ENCODE peak calls at places on chromosome 7, in ten cellular contexts. D is psoas muscle; Y is mammary epithelial cell; G is CD4-positive, alpha-beta T cell; B is epithelial cell of proximal tubule; Q is cardiac muscle cell; O is lower leg skin; X is osteocyte; I is CD8-positive, alpha-beta T cell; V is GM12865. N is an unnamed sample.

GRCh38 chr7:74655785-74656420 is 1.6 kb upstream of the GTF2I start:
- DNase-seq in D (no peak), Y (no peak), G (no peak), B (no peak), Q (no peak), O (no peak), X (no peak), I (no peak), V (no peak), N (no peak)

GRCh38 chr7:41693150-41693997 is 9.5 kb downstream of the INHBA start:
- DNase-seq in D (no peak), Y (no peak), G (no peak), B (no peak), Q (no peak), O (no peak), X (no peak), I (no peak), V (no peak), N (peak; percentile 52)

GRCh38 chr7:64654796-64655548 is 11.0 kb upstream of the ZNF107 start:
- DNase-seq in D (no peak), Y (peak; percentile 36), G (no peak), B (no peak), Q (no peak), O (peak; percentile 25), X (peak; percentile 54), I (no peak), V (no peak), N (no peak)

GRCh38 chr7:106022193-106022821 is 59.2 kb downstream of the CDHR3 start:
- DNase-seq in D (no peak), Y (peak; percentile 35), G (peak; percentile 81), B (no peak), Q (no peak), O (no peak), X (no peak), I (peak; percentile 62), V (peak; percentile 81), N (no peak)

GRCh38 chr7:67377939-67378862 is 381.6 kb downstream of the TYW1 start:
- DNase-seq in D (peak; percentile 49), Y (peak; percentile 37), G (peak; percentile 23), B (peak; percentile 4), Q (peak; percentile 86), O (peak; percentile 88), X (no peak), I (peak; percentile 33), V (peak; percentile 82), N (peak; percentile 35)

GRCh38 chr7:46786221-46786951 is 795.5 kb downstream of the TNS3 start:
- DNase-seq in D (no peak), Y (peak; percentile 88), G (no peak), B (peak; percentile 80), Q (no peak), O (no peak), X (no peak), I (no peak), V (no peak), N (peak; percentile 99)

GRCh38 chr7:130154131-130154500 is 51.1 kb downstream of the TMEM209 start:
- DNase-seq in D (no peak), Y (no peak), G (no peak), B (no peak), Q (no peak), O (no peak), X (peak; percentile 66), I (no peak), V (no peak), N (no peak)

GRCh38 chr7:51307811-51308737 is 8.5 kb downstream of the COBL start:
- DNase-seq in D (no peak), Y (no peak), G (no peak), B (no peak), Q (peak; percentile 32), O (peak; percentile 12), X (no peak), I (no peak), V (no peak), N (no peak)

GRCh38 chr7:34109936-34110626 is 204.7 kb downstream of the BMPER start:
- DNase-seq in D (no peak), Y (no peak), G (no peak), B (no peak), Q (peak; percentile 29), O (no peak), X (no peak), I (no peak), V (no peak), N (no peak)

GRCh38 chr7:91846436-91846835 is 34.1 kb downstream of the MTERF1 start:
- DNase-seq in D (no peak), Y (no peak), G (no peak), B (no peak), Q (no peak), O (no peak), X (no peak), I (no peak), V (no peak), N (no peak)

GRCh38 chr7:91847881-91848599 is 32.5 kb downstream of the MTERF1 start:
- DNase-seq in D (no peak), Y (no peak), G (no peak), B (no peak), Q (no peak), O (no peak), X (no peak), I (no peak), V (no peak), N (no peak)

GRCh38 chr7:91850455-91850854 is 30.0 kb downstream of the MTERF1 start:
- DNase-seq in D (no peak), Y (peak; percentile 80), G (no peak), B (peak; percentile 33), Q (no peak), O (no peak), X (no peak), I (no peak), V (no peak), N (peak; percentile 89)

GRCh38 chr7:91852263-91852741 is 28.2 kb downstream of the MTERF1 start:
- DNase-seq in D (no peak), Y (peak; percentile 83), G (no peak), B (peak; percentile 7), Q (peak; percentile 15), O (no peak), X (no peak), I (no peak), V (peak; percentile 38), N (peak; percentile 92)
- TF ChIP-seq CTCF in D (no peak), Y (peak; percentile 61), G (no peak), B (peak; percentile 52), Q (peak; percentile 40), O (no peak), X (no peak), I (no peak), V (peak; percentile 43), N (peak; percentile 52)

DNA sequence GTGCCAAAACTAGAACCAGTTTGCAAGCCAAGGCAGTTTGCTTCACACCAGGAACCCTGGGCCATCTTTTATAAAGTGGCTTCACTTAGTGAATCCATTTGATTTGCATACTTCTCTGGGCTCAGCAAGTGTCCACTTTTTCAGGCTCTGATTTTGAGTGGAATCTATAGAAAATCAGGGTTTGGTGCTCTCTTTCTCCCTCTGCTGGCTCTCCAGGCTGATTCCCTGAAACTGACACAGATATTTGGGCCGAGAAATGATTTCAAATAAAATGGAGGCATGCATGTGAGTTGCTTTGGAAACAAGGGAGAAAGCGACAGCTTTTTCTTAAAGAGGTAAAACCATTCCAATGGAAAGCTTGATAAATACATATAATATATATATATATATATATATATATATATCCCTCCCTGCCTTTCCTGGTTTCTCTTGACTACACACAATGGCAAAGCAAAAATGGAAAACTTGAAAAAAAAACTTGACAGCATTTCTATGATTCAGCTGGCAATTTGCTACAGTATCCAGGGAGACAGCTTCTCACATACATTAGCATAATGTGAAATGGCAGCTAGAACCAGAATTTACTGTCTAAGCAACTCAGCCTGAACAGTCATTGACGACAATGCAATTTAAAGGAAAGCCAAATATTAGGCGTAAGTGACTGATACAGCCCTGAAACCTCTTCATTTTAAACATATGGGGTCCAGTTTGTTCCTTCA is 188.4 kb downstream of the TMEM178B start:
- DNase-seq in D (no peak), Y (no peak), G (no peak), B (no peak), Q (no peak), O (no peak), X (peak; percentile 11), I (no peak), V (no peak), N (no peak)
- TF ChIP-seq CTCF in D (no peak), Y (no peak), G (no peak), B (peak; percentile 62), Q (no peak), O (no peak), X (peak; percentile 26), I (no peak), V (no peak), N (no peak)

GRCh38 chr7:145848691-145849090 is 267.9 kb upstream of the CNTNAP2 start:
- DNase-seq in D (no peak), Y (no peak), G (no peak), B (no peak), Q (peak; percentile 63), O (no peak), X (no peak), I (no peak), V (no peak), N (no peak)
- TF ChIP-seq CTCF in D (no peak), Y (no peak), G (no peak), B (peak; percentile 43), Q (peak; percentile 7), O (no peak), X (peak; percentile 49), I (no peak), V (no peak), N (no peak)

DNA sequence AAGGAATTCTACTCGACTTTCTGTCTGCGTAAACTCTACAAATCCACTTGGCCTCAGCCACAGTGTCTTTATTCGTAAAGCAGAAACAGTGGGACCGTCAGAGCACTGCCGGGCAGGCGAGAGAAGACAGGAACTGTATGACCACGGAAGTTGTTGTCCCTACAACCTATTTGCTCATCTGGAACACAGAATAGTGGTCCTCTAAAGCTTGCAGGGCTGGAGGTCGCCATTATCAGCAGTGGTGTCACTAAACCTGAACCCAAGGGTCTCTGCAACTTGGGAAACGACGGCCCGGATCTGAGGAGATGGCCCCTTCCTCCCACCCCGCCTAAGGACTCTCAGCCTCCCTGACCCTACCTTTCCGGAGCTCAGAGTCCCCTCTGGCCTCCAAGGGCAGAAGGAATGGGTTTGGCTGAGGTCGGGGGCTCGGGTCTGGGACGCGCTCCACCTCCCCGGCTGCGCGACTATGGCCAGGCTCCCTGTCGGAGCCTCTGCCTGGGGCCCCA is 442 bp downstream of the STYXL1 start:
- DNase-seq in D (no peak), Y (no peak), G (no peak), B (no peak), Q (no peak), O (no peak), X (no peak), I (no peak), V (peak; percentile 26), N (peak; percentile 8)
- TF ChIP-seq CTCF in D (no peak), Y (no peak), G (no peak), B (no peak), Q (no peak), O (no peak), X (no peak), I (no peak), V (no peak), N (no peak)

DNA sequence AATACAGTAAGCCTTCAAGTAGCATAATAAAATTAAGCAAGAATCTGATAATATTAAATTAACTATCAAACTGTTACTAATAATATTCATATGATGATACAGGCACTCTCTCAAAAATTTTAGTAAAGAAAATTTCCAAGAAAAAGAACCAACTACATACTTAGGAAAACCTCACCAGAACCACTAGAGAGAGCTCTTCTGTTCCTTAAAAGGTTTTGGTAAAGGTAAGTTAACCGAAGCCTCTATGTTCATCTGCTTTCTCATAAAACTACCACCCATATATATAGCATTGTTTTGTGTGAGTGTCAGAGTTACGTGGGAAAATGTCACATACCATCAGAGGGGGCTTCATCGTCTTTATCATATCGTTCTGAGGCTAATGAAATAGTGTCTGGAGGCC is 20.7 kb downstream of the SKAP2 start:
- DNase-seq in D (no peak), Y (peak; percentile 16), G (no peak), B (no peak), Q (no peak), O (no peak), X (no peak), I (no peak), V (no peak), N (no peak)
- TF ChIP-seq CTCF in D (no peak), Y (no peak), G (no peak), B (peak; percentile 45), Q (no peak), O (no peak), X (peak; percentile 13), I (no peak), V (no peak), N (peak; percentile 5)

N was measured in bronchial epithelial cell.